ENCODE peak calls at places on chromosomes 5 and 9, in four cellular contexts. O is B cell, V is NCI-H2081, Q is EL. E is an unnamed sample.

GRCh38 chr5:72203251-72203845 is 96.1 kb downstream of the MAP1B start:
- DNase-seq in O (no peak), V (no peak), Q (peak; percentile 47), E (no peak)

GRCh38 chr5:178785999-178786398 is 55.5 kb upstream of the ZNF354A start:
- DNase-seq in O (no peak), V (no peak), Q (peak; percentile 77), E (no peak)

GRCh38 chr5:55407059-55407684 is 99.4 kb downstream of the MTREX start:
- DNase-seq in O (no peak), V (no peak), Q (peak; percentile 47), E (no peak)

GRCh38 chr5:134913254-134913653 is 8.3 kb downstream of the PCBD2 start:
- DNase-seq in O (no peak), V (no peak), Q (no peak), E (no peak)

GRCh38 chr5:145162641-145163040 is 672.5 kb downstream of the PRELID2 start:
- DNase-seq in O (no peak), V (no peak), Q (no peak), E (no peak)

GRCh38 chr5:116571568-116572321 is 2.9 kb downstream of the SEMA6A start:
- DNase-seq in O (no peak), V (no peak), Q (no peak), E (no peak)

GRCh38 chr5:172659570-172659908 is 18.5 kb downstream of the NEURL1B start:
- DNase-seq in O (no peak), V (no peak), Q (no peak), E (no peak)

GRCh38 chr5:52007230-52007858 is 624.1 kb downstream of the ISL1 start:
- DNase-seq in O (no peak), V (peak; percentile 59), Q (peak; percentile 21), E (peak; percentile 11)

GRCh38 chr9:17775646-17776045 is 196.8 kb downstream of the SH3GL2 start:
- DNase-seq in O (no peak), V (no peak), Q (no peak), E (no peak)

GRCh38 chr5:120655828-120656435 is 191.8 kb downstream of the PRR16 start:
- DNase-seq in O (no peak), V (peak; percentile 0), Q (peak; percentile 44), E (no peak)

GRCh38 chr9:132673355-132673754 is 3.1 kb downstream of the GTF3C4 start:
- DNase-seq in O (no peak), V (peak; percentile 1), Q (peak; percentile 58), E (no peak)

GRCh38 chr5:61304611-61305369 is 27.3 kb upstream of the ZSWIM6 start:
- DNase-seq in O (no peak), V (no peak), Q (peak; percentile 87), E (no peak)

GRCh38 chr5:111582962-111583669 is 70.8 kb upstream of the STARD4 start:
- DNase-seq in O (no peak), V (no peak), Q (peak; percentile 93), E (no peak)

GRCh38 chr5:169637856-169638190 is 748 bp downstream of the DOCK2 start:
- DNase-seq in O (peak; percentile 77), V (no peak), Q (no peak), E (peak; percentile 69)

GRCh38 chr5:33969572-33970452 is 14.7 kb downstream of the SLC45A2 start:
- DNase-seq in O (peak; percentile 43), V (no peak), Q (peak; percentile 59), E (peak; percentile 62)

GRCh38 chr5:91328743-91329142 is 54.4 kb downstream of the ARRDC3 start:
- DNase-seq in O (no peak), V (no peak), Q (no peak), E (no peak)

GRCh38 chr5:108867661-108868060 is 120.0 kb downstream of the FER start:
- DNase-seq in O (no peak), V (no peak), Q (no peak), E (no peak)

GRCh38 chr5:171308453-171309275 is at the start of gene TLX3:
- DNase-seq in O (no peak), V (no peak), Q (peak; percentile 58), E (peak; percentile 33)

GRCh38 chr9:37386988-37387387 is 35.5 kb upstream of the GRHPR start:
- DNase-seq in O (peak; percentile 75), V (no peak), Q (no peak), E (no peak)

GRCh38 chr9:136596630-136597031 is 50.8 kb upstream of the NOTCH1 start:
- DNase-seq in O (no peak), V (no peak), Q (no peak), E (no peak)

GRCh38 chr5:59728356-59728755 is 165.2 kb downstream of the PDE4D start:
- DNase-seq in O (no peak), V (no peak), Q (no peak), E (no peak)

E was measured in GM13977.